ENCODE peak calls at places on chromosomes 13 and 19, in eight cellular contexts. Z, U, H, C, M, T, N and O are unnamed samples. For H3K27me3, the result is how much of the 10 kb centered on the place peaks cover.

GRCh38 chr19:1324792-1325567 is 39.3 kb downstream of the EFNA2 start:
- DNase-seq in Z (peak), U (peak), H (no peak), C (peak), M (peak), T (peak), N (no peak), O (peak)

GRCh38 chr13:45833663-45834062 is 17.9 kb downstream of the SIAH3 start:
- DNase-seq in Z (peak), U (peak), H (no peak), C (no peak), M (no peak), T (peak), N (no peak), O (peak)

GRCh38 chr13:75704194-75704941 is 68.2 kb downstream of the LMO7 start:
- DNase-seq in Z (peak), U (no peak), H (no peak), C (no peak), M (no peak), T (no peak), N (no peak), O (no peak)

GRCh38 chr13:38358703-38359102 is 9.1 kb downstream of the UFM1 start:
- DNase-seq in Z (no peak), U (no peak), H (no peak), C (no peak), M (no peak), T (no peak), N (no peak), O (no peak)

GRCh38 chr13:105340061-105340606 is 1195.3 kb downstream of the EFNB2 start:
- DNase-seq in Z (no peak), U (no peak), H (no peak), C (no peak), M (no peak), T (no peak), N (no peak), O (no peak)

GRCh38 chr13:40306817-40307216 is 359.6 kb downstream of the FOXO1 start:
- DNase-seq in Z (no peak), U (no peak), H (no peak), C (no peak), M (no peak), T (no peak), N (no peak), O (no peak)

GRCh38 chr19:16013181-16013850 is 63.0 kb upstream of the TPM4 start:
- DNase-seq in Z (no peak), U (no peak), H (no peak), C (no peak), M (no peak), T (no peak), N (no peak), O (no peak)

GRCh38 chr13:40206241-40207109 is 460.0 kb downstream of the FOXO1 start:
- DNase-seq in Z (no peak), U (no peak), H (no peak), C (no peak), M (no peak), T (no peak), N (no peak), O (no peak)

GRCh38 chr13:102369303-102369702 is 32.5 kb downstream of the FGF14 start:
- DNase-seq in Z (peak), U (no peak), H (peak), C (no peak), M (no peak), T (no peak), N (no peak), O (no peak)

GRCh38 chr19:2290441-2291184 is 8.6 kb upstream of the PEAK3 start:
- DNase-seq in Z (no peak), U (peak), H (no peak), C (no peak), M (no peak), T (no peak), N (no peak), O (no peak)

GRCh38 chr13:97855570-97855970 is 97.9 kb upstream of the IPO5 start:
- DNase-seq in Z (peak), U (peak), H (peak), C (peak), M (no peak), T (peak), N (peak), O (no peak)

GRCh38 chr13:50650478-50650877 is 193.0 kb downstream of the DLEU7 start:
- DNase-seq in Z (no peak), U (no peak), H (no peak), C (no peak), M (no peak), T (no peak), N (no peak), O (no peak)

GRCh38 chr19:12163841-12164240 is 945 bp downstream of the ZNF136 start:
- DNase-seq in Z (peak), U (no peak), H (no peak), C (no peak), M (no peak), T (no peak), N (no peak), O (no peak)

GRCh38 chr13:98252931-98253470 is 75.9 kb upstream of the RNF113B start:
- DNase-seq in Z (peak), U (peak), H (peak), C (no peak), M (no peak), T (no peak), N (no peak), O (no peak)

GRCh38 chr19:38155453-38155852 is 68.6 kb downstream of the DPF1 start:
- DNase-seq in Z (peak), U (no peak), H (peak), C (no peak), M (no peak), T (no peak), N (no peak), O (no peak)

GRCh38 chr13:75425216-75426009 is 56.6 kb downstream of the TBC1D4 start:
- DNase-seq in Z (no peak), U (no peak), H (no peak), C (no peak), M (no peak), T (no peak), N (no peak), O (no peak)

GRCh38 chr19:1041835-1042685 is 2.2 kb downstream of the ABCA7 start:
- DNase-seq in Z (no peak), U (no peak), H (no peak), C (no peak), M (peak), T (peak), N (no peak), O (peak)

GRCh38 chr19:52896431-52897148 is 845 bp downstream of the ZNF320 start:
- DNase-seq in Z (peak), U (peak), H (peak), C (peak), M (peak), T (peak), N (no peak), O (peak)

GRCh38 chr13:59424661-59425060 is 739.1 kb downstream of the DIAPH3 start:
- DNase-seq in Z (no peak), U (no peak), H (no peak), C (no peak), M (no peak), T (no peak), N (no peak), O (no peak)

GRCh38 chr19:17326595-17326966 is 8.1 kb downstream of the ANO8 start:
- DNase-seq in Z (no peak), U (no peak), H (peak), C (no peak), M (no peak), T (no peak), N (no peak), O (no peak)

GRCh38 chr13:35648109-35648508 is 171.6 kb upstream of the MAB21L1 start:
- DNase-seq in Z (no peak), U (no peak), H (no peak), C (no peak), M (no peak), T (no peak), N (no peak), O (no peak)

GRCh38 chr19:41928221-41928683 is at the start of gene ERFL:
- DNase-seq in Z (no peak), U (no peak), H (no peak), C (no peak), M (no peak), T (no peak), N (no peak), O (no peak)
- H3K27me3 ChIP-seq in Z (half or more), U (under half), H (half or more), C (half or more), M (half or more), T (under half), N (under half), O (half or more)

DNA sequence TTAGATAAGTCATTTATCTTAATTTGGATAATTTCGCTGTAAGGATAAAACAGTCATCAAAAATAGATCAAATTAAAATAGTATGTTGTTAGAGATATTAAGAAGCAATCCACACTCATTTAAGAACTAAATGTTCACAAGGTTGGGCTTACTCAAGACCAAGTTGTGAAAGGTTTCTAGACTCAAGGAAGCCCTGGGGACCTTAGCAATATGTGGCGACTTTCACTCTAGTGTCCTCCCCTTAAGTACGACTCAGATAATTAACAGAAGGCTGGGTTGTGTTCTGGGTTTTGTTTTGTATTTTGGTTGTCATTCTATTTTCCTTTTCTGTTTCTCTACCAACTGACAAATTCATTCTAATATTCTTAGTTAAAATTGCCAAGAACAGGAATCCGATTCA is 1008.0 kb downstream of the PCDH9 start:
- DNase-seq in Z (no peak), U (no peak), H (no peak), C (no peak), M (no peak), T (no peak), N (no peak), O (no peak)
- H3K27me3 ChIP-seq in Z (under half), U (under half), H (under half), C (under half), M (under half), T (under half), N (under half), O (under half)

DNA sequence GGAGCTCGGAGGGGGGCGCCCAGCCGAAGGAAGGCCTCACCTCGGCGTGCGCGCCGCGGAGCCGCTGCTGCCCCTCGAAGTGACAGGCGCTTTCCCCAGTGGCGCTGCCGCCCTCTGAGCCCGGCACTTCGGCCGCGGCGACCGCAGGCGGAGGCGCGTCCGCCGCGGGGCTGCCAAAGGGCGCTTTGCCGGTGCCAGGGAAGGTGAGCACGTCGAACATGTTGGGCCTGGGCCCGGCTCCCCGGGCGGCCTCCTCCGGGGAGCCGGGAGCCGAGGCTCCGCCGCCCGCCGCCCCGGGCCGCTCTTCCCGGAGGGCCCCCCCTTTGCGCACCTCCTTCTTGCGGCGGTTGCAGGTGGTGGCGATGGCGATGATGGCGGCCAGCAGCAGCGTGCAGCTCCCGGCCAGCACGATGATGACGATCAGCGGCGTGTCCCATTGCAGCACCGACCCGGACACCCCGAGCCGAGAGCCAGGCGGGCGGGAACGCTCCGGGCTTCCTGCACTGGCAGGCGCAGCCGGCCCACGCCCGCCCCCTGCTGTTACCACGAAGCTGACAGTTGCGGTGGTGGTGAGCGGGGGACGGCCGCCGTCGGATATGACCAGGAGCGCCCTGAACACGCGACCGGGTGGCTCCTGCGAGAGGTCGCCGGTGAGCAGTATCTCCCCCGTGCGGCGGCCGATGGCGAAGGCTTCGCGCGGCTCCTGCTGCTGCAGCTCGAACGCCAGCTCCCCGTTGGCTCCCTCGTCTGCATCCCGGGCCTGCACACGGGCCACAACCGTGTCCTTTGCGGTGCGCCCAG is 2.5 kb downstream of the PCDH8 start:
- DNase-seq in Z (no peak), U (peak), H (peak), C (peak), M (no peak), T (no peak), N (no peak), O (peak)
- H3K27me3 ChIP-seq in Z (half or more), U (under half), H (under half), C (half or more), M (half or more), T (under half), N (half or more), O (under half)

DNA sequence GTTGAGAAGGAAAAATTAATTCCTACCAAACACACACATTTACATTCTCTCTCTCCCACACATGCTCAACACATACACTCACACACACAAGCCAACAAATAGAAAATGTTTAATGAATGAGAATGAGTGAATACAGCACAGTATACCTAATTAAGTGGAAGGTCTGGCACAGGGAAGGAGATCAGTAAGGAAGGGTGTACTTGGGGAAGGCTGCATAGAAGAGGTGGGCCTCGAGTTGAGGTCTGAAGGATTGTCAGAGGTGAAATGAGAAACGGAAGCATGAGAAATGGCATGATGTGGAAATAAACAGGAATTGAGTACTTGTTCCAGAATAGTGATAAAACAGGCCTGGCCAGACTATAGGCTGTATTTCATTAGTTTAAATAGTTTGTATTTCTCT is 136.3 kb downstream of the FLT1 start:
- DNase-seq in Z (no peak), U (no peak), H (no peak), C (no peak), M (no peak), T (no peak), N (no peak), O (no peak)
- H3K27me3 ChIP-seq in Z (under half), U (under half), H (under half), C (under half), M (under half), T (under half), N (under half), O (under half)

GRCh38 chr19:29532956-29533355 is 7.2 kb downstream of the VSTM2B start:
- DNase-seq in Z (no peak), U (no peak), H (no peak), C (peak), M (peak), T (no peak), N (peak), O (no peak)
- H3K27me3 ChIP-seq in Z (under half), U (under half), H (under half), C (under half), M (half or more), T (under half), N (under half), O (under half)

GRCh38 chr19:35350591-35350990 is 2.9 kb downstream of the FFAR1 start:
- DNase-seq in Z (no peak), U (no peak), H (no peak), C (no peak), M (peak), T (no peak), N (no peak), O (no peak)

GRCh38 chr19:35349614-35350521 is 2.2 kb downstream of the FFAR1 start:
- DNase-seq in Z (no peak), U (no peak), H (no peak), C (peak), M (peak), T (no peak), N (peak), O (no peak)

GRCh38 chr19:35347171-35347929 is at the start of gene FFAR1:
- DNase-seq in Z (no peak), U (no peak), H (no peak), C (peak), M (peak), T (no peak), N (peak), O (no peak)

GRCh38 chr19:35347930-35348298 is 212 bp downstream of the FFAR1 start:
- DNase-seq in Z (no peak), U (no peak), H (no peak), C (peak), M (peak), T (no peak), N (peak), O (no peak)

DNA sequence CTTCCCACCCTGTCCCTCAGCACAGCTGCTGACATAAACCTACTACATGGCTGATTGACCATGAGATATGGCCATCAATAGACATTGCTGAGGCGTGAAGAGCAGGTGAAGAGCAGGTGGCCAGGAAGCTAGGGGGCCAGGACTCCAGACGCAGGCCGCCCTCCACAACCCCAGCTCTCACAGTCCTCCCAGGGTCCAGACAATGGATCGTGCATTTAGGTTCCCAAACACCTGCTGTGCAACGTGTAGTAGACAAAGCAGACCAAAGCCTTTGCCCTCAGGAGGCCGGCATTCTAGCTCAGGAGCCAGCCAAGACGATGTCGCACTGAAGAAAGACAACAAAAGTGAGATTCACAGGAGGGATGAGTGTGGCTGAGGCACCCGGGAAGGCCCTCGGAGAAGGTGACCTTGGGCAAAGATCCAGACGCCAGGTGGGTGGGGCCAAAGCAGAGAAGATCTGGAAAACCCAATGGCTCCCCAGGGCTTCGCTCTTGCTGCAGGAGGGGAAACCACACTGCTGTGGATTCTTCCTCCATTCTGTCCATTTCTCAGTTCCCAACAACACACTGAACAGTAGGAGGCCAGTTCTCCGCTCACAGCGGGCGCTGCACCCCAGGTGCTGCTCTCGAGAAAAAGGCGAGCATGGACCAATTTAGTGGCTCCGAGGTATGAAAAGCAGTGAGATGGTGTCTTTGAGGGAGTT is 1.4 kb downstream of the FFAR1 start:
- DNase-seq in Z (no peak), U (no peak), H (no peak), C (peak), M (peak), T (no peak), N (peak), O (no peak)
- H3K27me3 ChIP-seq in Z (under half), U (under half), H (under half), C (under half), M (under half), T (under half), N (under half), O (under half)

GRCh38 chr19:33303791-33304759 is 1.7 kb upstream of the CEBPA start:
- DNase-seq in Z (no peak), U (peak), H (no peak), C (no peak), M (peak), T (peak), N (no peak), O (peak)
- H3K27me3 ChIP-seq in Z (under half), U (under half), H (under half), C (under half), M (under half), T (under half), N (under half), O (under half)

GRCh38 chr13:94662274-94662945 is 49.9 kb downstream of the SOX21 start:
- DNase-seq in Z (no peak), U (no peak), H (no peak), C (no peak), M (no peak), T (no peak), N (no peak), O (no peak)
- H3K27me3 ChIP-seq in Z (under half), U (under half), H (under half), C (under half), M (under half), T (under half), N (under half), O (under half)